ENCODE peak calls at places on chromosomes 6 and 20, in four cellular contexts. One of them, this sample, is unnamed. For H3K9me3, the result is how much of the 10 kb centered on the place peaks cover.

GRCh38 chr6:99178168-99178567 is 171.3 kb downstream of the FAXC start:
- DNase-seq in left lung: no peak
- DNase-seq in uterus: no peak
- DNase-seq in esophagus squamous epithelium: no peak
- DNase-seq in this sample: no peak

GRCh38 chr20:8375898-8376297 is 243.8 kb downstream of the PLCB1 start:
- DNase-seq in left lung: no peak
- DNase-seq in uterus: no peak
- DNase-seq in esophagus squamous epithelium: no peak
- DNase-seq in this sample: no peak

GRCh38 chr6:100343678-100344077 is 121.0 kb downstream of the SIM1 start:
- DNase-seq in left lung: no peak
- DNase-seq in uterus: no peak
- DNase-seq in esophagus squamous epithelium: no peak
- DNase-seq in this sample: no peak

GRCh38 chr20:16272961-16273360 is 300.3 kb downstream of the KIF16B start:
- DNase-seq in left lung: peak
- DNase-seq in uterus: no peak
- DNase-seq in esophagus squamous epithelium: no peak
- DNase-seq in this sample: no peak

GRCh38 chr6:165967768-165968408 is 199.8 kb downstream of the TBXT start:
- DNase-seq in left lung: no peak
- DNase-seq in uterus: no peak
- DNase-seq in esophagus squamous epithelium: no peak
- DNase-seq in this sample: no peak

GRCh38 chr6:68994561-68994960 is 359.5 kb downstream of the ADGRB3 start:
- DNase-seq in left lung: no peak
- DNase-seq in uterus: no peak
- DNase-seq in esophagus squamous epithelium: no peak
- DNase-seq in this sample: no peak

GRCh38 chr6:170229851-170230519 is 60.9 kb downstream of the DLL1 start:
- DNase-seq in left lung: no peak
- DNase-seq in uterus: no peak
- DNase-seq in esophagus squamous epithelium: no peak
- DNase-seq in this sample: no peak

GRCh38 chr6:7959453-7959852 is 48.9 kb upstream of the TXNDC5 start:
- DNase-seq in left lung: no peak
- DNase-seq in uterus: no peak
- DNase-seq in esophagus squamous epithelium: no peak
- DNase-seq in this sample: no peak

GRCh38 chr20:35010405-35011192 is 54.9 kb downstream of the MYH7B start:
- DNase-seq in left lung: no peak
- DNase-seq in uterus: no peak
- DNase-seq in esophagus squamous epithelium: no peak
- DNase-seq in this sample: no peak

GRCh38 chr6:17281497-17282481 is 628 bp downstream of the RBM24 start:
- DNase-seq in left lung: no peak
- DNase-seq in uterus: peak
- DNase-seq in esophagus squamous epithelium: no peak
- DNase-seq in this sample: no peak

GRCh38 chr20:51400051-51400926 is 142.2 kb downstream of the NFATC2 start:
- DNase-seq in left lung: no peak
- DNase-seq in uterus: no peak
- DNase-seq in esophagus squamous epithelium: peak
- DNase-seq in this sample: no peak

GRCh38 chr6:90409700-90410099 is 113.1 kb upstream of the BACH2 start:
- DNase-seq in left lung: no peak
- DNase-seq in uterus: no peak
- DNase-seq in esophagus squamous epithelium: no peak
- DNase-seq in this sample: no peak

GRCh38 chr6:170081556-170081955 is 209.3 kb downstream of the DLL1 start:
- DNase-seq in left lung: no peak
- DNase-seq in uterus: no peak
- DNase-seq in esophagus squamous epithelium: no peak
- DNase-seq in this sample: no peak

GRCh38 chr6:144416244-144416643 is 131.1 kb downstream of the UTRN start:
- DNase-seq in left lung: no peak
- DNase-seq in uterus: no peak
- DNase-seq in esophagus squamous epithelium: no peak
- DNase-seq in this sample: no peak

GRCh38 chr6:31740397-31741223 is 805 bp downstream of the MSH5 start:
- DNase-seq in left lung: peak
- DNase-seq in uterus: no peak
- DNase-seq in esophagus squamous epithelium: no peak
- DNase-seq in this sample: no peak

GRCh38 chr6:45843848-45844521 is 171.7 kb downstream of the CLIC5 start:
- DNase-seq in left lung: no peak
- DNase-seq in uterus: no peak
- DNase-seq in esophagus squamous epithelium: no peak
- DNase-seq in this sample: no peak

GRCh38 chr6:13794184-13794583 is 20.2 kb downstream of the MCUR1 start:
- DNase-seq in left lung: no peak
- DNase-seq in uterus: no peak
- DNase-seq in esophagus squamous epithelium: no peak
- DNase-seq in this sample: peak

GRCh38 chr20:49750611-49751396 is 37.1 kb upstream of the B4GALT5 start:
- DNase-seq in left lung: peak
- DNase-seq in uterus: peak
- DNase-seq in esophagus squamous epithelium: no peak
- DNase-seq in this sample: no peak

GRCh38 chr6:42405025-42405424 is 46.7 kb downstream of the TRERF1 start:
- DNase-seq in left lung: no peak
- DNase-seq in uterus: no peak
- DNase-seq in esophagus squamous epithelium: no peak
- DNase-seq in this sample: peak

GRCh38 chr20:5675103-5676091 is 74.8 kb upstream of the SHLD1 start:
- DNase-seq in left lung: no peak
- DNase-seq in uterus: no peak
- DNase-seq in esophagus squamous epithelium: no peak
- DNase-seq in this sample: no peak

GRCh38 chr6:125979101-125979500 is 7.2 kb upstream of the TRMT11 start:
- DNase-seq in left lung: no peak
- DNase-seq in uterus: no peak
- DNase-seq in esophagus squamous epithelium: no peak
- DNase-seq in this sample: no peak

GRCh38 chr6:91081452-91082067 is 494.7 kb upstream of the MAP3K7 start:
- DNase-seq in left lung: no peak
- DNase-seq in uterus: no peak
- DNase-seq in esophagus squamous epithelium: no peak
- DNase-seq in this sample: peak

GRCh38 chr6:4780360-4780812 is 4.2 kb downstream of the CDYL start:
- DNase-seq in left lung: no peak
- DNase-seq in uterus: peak
- DNase-seq in esophagus squamous epithelium: no peak
- DNase-seq in this sample: no peak

GRCh38 chr6:161444464-161444863 is 170.6 kb upstream of the AGPAT4 start:
- DNase-seq in left lung: no peak
- DNase-seq in uterus: no peak
- DNase-seq in esophagus squamous epithelium: no peak
- DNase-seq in this sample: no peak

GRCh38 chr20:63520594-63520938 is at the start of gene PPDPF:
- DNase-seq in left lung: peak
- DNase-seq in uterus: peak
- DNase-seq in esophagus squamous epithelium: no peak
- DNase-seq in this sample: peak

GRCh38 chr6:33201147-33201545 is 479 bp downstream of the SLC39A7 start:
- DNase-seq in left lung: no peak
- DNase-seq in uterus: no peak
- DNase-seq in esophagus squamous epithelium: no peak
- DNase-seq in this sample: no peak

GRCh38 chr6:12172572-12172971 is 117.6 kb upstream of the EDN1 start:
- DNase-seq in left lung: no peak
- DNase-seq in uterus: no peak
- DNase-seq in esophagus squamous epithelium: no peak
- DNase-seq in this sample: no peak

GRCh38 chr6:12175626-12176025 is 114.5 kb upstream of the EDN1 start:
- DNase-seq in left lung: no peak
- DNase-seq in uterus: no peak
- DNase-seq in esophagus squamous epithelium: no peak
- DNase-seq in this sample: no peak

GRCh38 chr6:12173670-12174069 is 116.5 kb upstream of the EDN1 start:
- DNase-seq in left lung: no peak
- DNase-seq in uterus: no peak
- DNase-seq in esophagus squamous epithelium: no peak
- DNase-seq in this sample: no peak

GRCh38 chr6:12171735-12172134 is 118.4 kb upstream of the EDN1 start:
- DNase-seq in left lung: no peak
- DNase-seq in uterus: no peak
- DNase-seq in esophagus squamous epithelium: no peak
- DNase-seq in this sample: no peak

DNA sequence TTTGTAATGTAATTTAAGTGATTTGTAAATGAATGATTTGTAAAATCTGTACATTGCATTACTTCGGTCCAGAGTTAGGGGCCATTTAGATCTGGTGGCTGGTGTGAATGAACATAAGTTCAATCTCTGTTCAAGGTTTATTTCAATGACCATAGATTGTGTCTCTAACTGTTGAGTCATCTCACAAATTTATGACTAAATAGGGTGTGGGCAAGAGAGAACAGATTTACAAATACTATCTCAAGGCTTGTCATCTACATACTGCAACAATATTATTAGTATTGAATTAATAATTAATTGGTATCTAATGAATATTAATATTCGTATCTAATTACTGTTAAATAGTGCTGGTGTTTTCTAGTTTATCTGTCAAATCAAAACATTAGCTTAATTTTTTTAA is 115.3 kb upstream of the EDN1 start:
- DNase-seq in left lung: no peak
- DNase-seq in uterus: no peak
- DNase-seq in esophagus squamous epithelium: no peak
- DNase-seq in this sample: no peak
- H3K27ac ChIP-seq in left lung: no peak
- H3K27ac ChIP-seq in uterus: no peak
- H3K27ac ChIP-seq in esophagus squamous epithelium: no peak
- H3K27ac ChIP-seq in this sample: no peak

GRCh38 chr6:28841290-28841689 is 82.5 kb downstream of the TRIM27 start:
- DNase-seq in left lung: no peak
- DNase-seq in uterus: no peak
- DNase-seq in esophagus squamous epithelium: no peak
- DNase-seq in this sample: no peak
- TF ChIP-seq CTCF in left lung: no peak
- TF ChIP-seq CTCF in uterus: no peak
- TF ChIP-seq CTCF in esophagus squamous epithelium: peak
- TF ChIP-seq CTCF in this sample: no peak

GRCh38 chr6:30287139-30287538 is 39.6 kb upstream of the TRIM39 start:
- DNase-seq in left lung: no peak
- DNase-seq in uterus: no peak
- DNase-seq in esophagus squamous epithelium: no peak
- DNase-seq in this sample: no peak
- H3K9me3 ChIP-seq in left lung: under half
- H3K9me3 ChIP-seq in uterus: under half
- H3K9me3 ChIP-seq in esophagus squamous epithelium: under half
- H3K9me3 ChIP-seq in this sample: under half

DNA sequence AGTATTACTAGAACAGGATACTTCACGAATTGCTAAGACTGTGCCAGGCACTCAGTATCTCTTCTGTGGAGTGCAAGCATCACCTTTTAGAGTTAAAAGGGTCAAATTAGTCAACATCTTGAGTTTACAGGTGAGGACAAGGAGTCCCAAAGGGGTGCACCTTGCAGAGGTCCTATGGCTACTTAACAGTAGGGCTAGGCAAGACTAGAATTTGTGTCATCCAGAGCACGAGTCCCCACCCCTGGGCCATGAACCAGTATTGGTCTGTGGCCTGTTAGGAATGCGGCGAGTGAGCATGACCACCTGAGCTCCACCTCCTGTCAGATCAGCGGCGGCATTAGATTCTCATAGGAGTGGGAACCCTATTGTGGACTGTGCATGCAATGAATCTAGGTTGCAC is 10.5 kb upstream of the DSTN start:
- DNase-seq in left lung: no peak
- DNase-seq in uterus: no peak
- DNase-seq in esophagus squamous epithelium: no peak
- DNase-seq in this sample: no peak
- H3K27ac ChIP-seq in left lung: peak
- H3K27ac ChIP-seq in uterus: peak
- H3K27ac ChIP-seq in esophagus squamous epithelium: peak
- H3K27ac ChIP-seq in this sample: peak

This sample was measured in AG04450.